ENCODE peak calls at places on chromosome 3, in five cellular contexts. H, S, F, C and A are unnamed samples.

GRCh38 chr3:108818404-108818803 is 4.2 kb upstream of the TRAT1 start:
- DNase-seq in C (peak; percentile 12), F (no peak), H (peak; percentile 64), S (no peak), A (peak; percentile 18)

GRCh38 chr3:43997788-43998373 is 243.8 kb upstream of the TOPAZ1 start:
- DNase-seq in H (no peak), C (no peak), F (no peak), S (peak; percentile 37), A (no peak)

GRCh38 chr3:197547618-197548017 is 8.2 kb downstream of the BDH1 start:
- DNase-seq in C (no peak), F (no peak), S (no peak), H (peak; percentile 74), A (no peak)

GRCh38 chr3:10743366-10744097 is 72.5 kb upstream of the SLC6A11 start:
- DNase-seq in H (no peak), C (no peak), F (no peak), S (no peak), A (no peak)

GRCh38 chr3:115693868-115694267 is 70.6 kb downstream of the GAP43 start:
- DNase-seq in F (no peak), C (no peak), S (no peak), H (no peak), A (no peak)

GRCh38 chr3:56415672-56416071 is 52.6 kb downstream of the ERC2 start:
- DNase-seq in H (no peak), F (no peak), C (no peak), S (no peak), A (no peak)

GRCh38 chr3:184666422-184666821 is 45.4 kb downstream of the MAGEF1 start:
- DNase-seq in F (no peak), S (no peak), C (no peak), H (peak; percentile 8), A (no peak)

GRCh38 chr3:13768453-13768852 is 111.4 kb downstream of the WNT7A start:
- DNase-seq in C (no peak), F (peak; percentile 41), H (no peak), S (no peak), A (no peak)

GRCh38 chr3:135801018-135801417 is 164.5 kb upstream of the PPP2R3A start:
- DNase-seq in C (no peak), H (peak; percentile 32), F (no peak), S (no peak), A (no peak)

GRCh38 chr3:108664266-108664665 is 74.7 kb downstream of the DZIP3 start:
- DNase-seq in H (no peak), C (no peak), S (no peak), F (no peak), A (no peak)

GRCh38 chr3:25182794-25183193 is 245.3 kb upstream of the RARB start:
- DNase-seq in C (no peak), F (no peak), S (no peak), H (no peak), A (no peak)

GRCh38 chr3:140219161-140219745 is 284.3 kb downstream of the CLSTN2 start:
- DNase-seq in C (peak; percentile 6), S (no peak), H (no peak), F (no peak), A (no peak)

GRCh38 chr3:151085889-151086483 is 522 bp downstream of the MED12L start:
- DNase-seq in F (peak; percentile 78), H (no peak), S (no peak), C (no peak), A (no peak)

GRCh38 chr3:62229201-62229600 is 144.1 kb downstream of the FEZF2 start:
- DNase-seq in F (no peak), C (no peak), H (no peak), S (no peak), A (no peak)

GRCh38 chr3:78029775-78030174 is 989.9 kb downstream of the ROBO2 start:
- DNase-seq in F (no peak), C (no peak), H (no peak), S (no peak), A (no peak)

GRCh38 chr3:141407043-141407442 is 38.7 kb downstream of the ZBTB38 start:
- DNase-seq in C (no peak), H (no peak), F (no peak), S (peak; percentile 98), A (no peak)

GRCh38 chr3:38164136-38164965 is 986 bp upstream of the OXSR1 start:
- DNase-seq in F (no peak), H (peak; percentile 27), S (no peak), C (no peak), A (no peak)

GRCh38 chr3:179526482-179526881 is 36.2 kb upstream of the ACTL6A start:
- DNase-seq in F (no peak), H (no peak), C (no peak), S (no peak), A (no peak)

GRCh38 chr3:36444909-36445308 is 64.6 kb downstream of the STAC start:
- DNase-seq in F (no peak), H (no peak), C (no peak), S (peak; percentile 65), A (no peak)